ENCODE peak calls at places on chromosomes 1 and 21, in five cellular contexts. J is GM23338, A is neural crest cell, Y is uterus, K is GM20000. U is an unnamed sample.

GRCh38 chr1:119141020-119141424 is 569 bp upstream of the WARS2 start:
- DNase-seq in A (peak; percentile 26), K (no peak), J (peak; percentile 50), Y (peak; percentile 28), U (no peak)

GRCh38 chr1:154808909-154809262 is 61.2 kb downstream of the KCNN3 start:
- DNase-seq in J (no peak), Y (no peak), A (no peak), K (peak; percentile 55), U (peak; percentile 63)

GRCh38 chr1:100542264-100542663 is 4.3 kb downstream of the GPR88 start:
- DNase-seq in K (no peak), J (no peak), Y (no peak), A (no peak), U (no peak)

GRCh38 chr1:185733818-185734709 is at the start of gene HMCN1:
- DNase-seq in J (peak; percentile 89), A (peak; percentile 59), K (peak; percentile 8), Y (peak; percentile 68), U (no peak)

GRCh38 chr1:209839875-209840491 is 12.2 kb downstream of the UTP25 start:
- DNase-seq in J (no peak), Y (no peak), K (no peak), A (no peak), U (no peak)

GRCh38 chr1:153375511-153375910 is at the start of gene S100A12:
- DNase-seq in J (no peak), Y (no peak), A (no peak), K (no peak), U (no peak)

GRCh38 chr21:31795992-31796391 is 64.1 kb upstream of the SCAF4 start:
- DNase-seq in A (no peak), J (no peak), Y (no peak), K (no peak), U (no peak)

GRCh38 chr21:25670726-25671125 is 31.7 kb downstream of the JAM2 start:
- DNase-seq in K (no peak), Y (no peak), A (no peak), J (no peak), U (no peak)

GRCh38 chr1:51235611-51236547 is at the start of gene RNF11:
- DNase-seq in K (peak; percentile 97), Y (peak; percentile 93), A (peak; percentile 84), J (peak; percentile 94), U (peak; percentile 95)

GRCh38 chr1:207039380-207040180 is 7.0 kb upstream of the C1orf116 start:
- DNase-seq in J (no peak), A (no peak), Y (no peak), K (no peak), U (no peak)

GRCh38 chr1:183605904-183606303 is 15.6 kb upstream of the NCF2 start:
- DNase-seq in Y (no peak), J (no peak), K (no peak), A (no peak), U (no peak)

GRCh38 chr1:202568466-202569196 is 141.6 kb downstream of the SYT2 start:
- DNase-seq in A (no peak), K (peak; percentile 0), J (no peak), Y (no peak), U (no peak)

GRCh38 chr1:229897540-229897939 is 169.5 kb upstream of the GALNT2 start:
- DNase-seq in Y (no peak), J (no peak), K (no peak), A (no peak), U (no peak)

GRCh38 chr1:161096514-161096913 is 1.6 kb upstream of the KLHDC9 start:
- DNase-seq in Y (no peak), K (no peak), A (no peak), J (no peak), U (no peak)

GRCh38 chr21:33286600-33287456 is 20.7 kb downstream of the IL10RB start:
- DNase-seq in J (no peak), Y (peak; percentile 36), K (no peak), A (no peak), U (no peak)

GRCh38 chr1:14994841-14995437 is 158.6 kb upstream of the TMEM51 start:
- DNase-seq in A (no peak), K (no peak), Y (no peak), J (no peak), U (no peak)

GRCh38 chr1:47992720-47993119 is 4.5 kb downstream of the TRABD2B start:
- DNase-seq in Y (no peak), J (no peak), A (no peak), K (no peak), U (no peak)

GRCh38 chr1:210536263-210536961 is 207.7 kb downstream of the HHAT start:
- DNase-seq in J (peak; percentile 17), Y (no peak), A (no peak), K (no peak), U (no peak)

GRCh38 chr1:189374816-189375215 is 1102.8 kb downstream of the BRINP3 start:
- DNase-seq in A (no peak), K (no peak), Y (no peak), J (no peak), U (no peak)

GRCh38 chr1:101683561-101683960 is 313.2 kb downstream of the OLFM3 start:
- DNase-seq in Y (no peak), J (no peak), A (no peak), K (no peak), U (no peak)

GRCh38 chr1:7079637-7080036 is 294.4 kb downstream of the CAMTA1 start:
- DNase-seq in A (no peak), Y (no peak), J (no peak), K (no peak), U (no peak)

GRCh38 chr1:28671254-28671780 is 2.7 kb downstream of the GMEB1 start:
- DNase-seq in A (no peak), J (no peak), K (no peak), Y (no peak), U (no peak)

GRCh38 chr1:15951341-15952153 is 24.4 kb downstream of the ZBTB17 start:
- DNase-seq in J (peak; percentile 29), K (no peak), Y (no peak), A (no peak), U (peak; percentile 34)

GRCh38 chr21:46392921-46393320 is 65.8 kb upstream of the DIP2A start:
- DNase-seq in Y (peak; percentile 84), K (no peak), A (no peak), J (no peak), U (no peak)

GRCh38 chr1:204255966-204256365 is 42.2 kb upstream of the GOLT1A start:
- DNase-seq in Y (no peak), J (peak; percentile 54), K (no peak), A (no peak), U (no peak)

GRCh38 chr1:198072177-198072576 is 84.6 kb upstream of the NEK7 start:
- DNase-seq in Y (no peak), K (no peak), A (no peak), J (peak; percentile 30), U (no peak)

GRCh38 chr1:5235355-5235899 is 581.0 kb downstream of the AJAP1 start:
- DNase-seq in K (no peak), Y (no peak), A (no peak), J (no peak), U (no peak)

GRCh38 chr1:226662704-226663326 is 76.3 kb downstream of the ITPKB start:
- DNase-seq in A (no peak), J (no peak), Y (peak; percentile 77), K (peak; percentile 85), U (peak; percentile 88)

GRCh38 chr1:202685671-202686070 is 24.6 kb downstream of the SYT2 start:
- DNase-seq in K (no peak), J (no peak), A (no peak), Y (no peak), U (no peak)

GRCh38 chr1:22334860-22335550 is 116.6 kb upstream of the ZBTB40 start:
- DNase-seq in Y (no peak), J (no peak), A (no peak), K (no peak), U (no peak)

GRCh38 chr1:38860464-38860816 is 868 bp upstream of the RRAGC start:
- DNase-seq in K (no peak), Y (no peak), J (no peak), A (no peak), U (no peak)

GRCh38 chr1:160646711-160647328 is at the start of gene SLAMF1:
- DNase-seq in K (peak; percentile 49), Y (no peak), J (no peak), A (no peak), U (no peak)

GRCh38 chr1:57279909-57280666 is 143.8 kb downstream of the DAB1 start:
- DNase-seq in J (peak; percentile 20), Y (no peak), A (no peak), K (no peak), U (no peak)

GRCh38 chr1:172041689-172042088 is 200.4 kb downstream of the DNM3 start:
- DNase-seq in A (no peak), J (no peak), K (no peak), Y (no peak), U (no peak)

GRCh38 chr21:17779486-17779885 is 39.7 kb downstream of the C21orf91 start:
- DNase-seq in J (no peak), Y (no peak), K (no peak), A (no peak), U (no peak)

DNA sequence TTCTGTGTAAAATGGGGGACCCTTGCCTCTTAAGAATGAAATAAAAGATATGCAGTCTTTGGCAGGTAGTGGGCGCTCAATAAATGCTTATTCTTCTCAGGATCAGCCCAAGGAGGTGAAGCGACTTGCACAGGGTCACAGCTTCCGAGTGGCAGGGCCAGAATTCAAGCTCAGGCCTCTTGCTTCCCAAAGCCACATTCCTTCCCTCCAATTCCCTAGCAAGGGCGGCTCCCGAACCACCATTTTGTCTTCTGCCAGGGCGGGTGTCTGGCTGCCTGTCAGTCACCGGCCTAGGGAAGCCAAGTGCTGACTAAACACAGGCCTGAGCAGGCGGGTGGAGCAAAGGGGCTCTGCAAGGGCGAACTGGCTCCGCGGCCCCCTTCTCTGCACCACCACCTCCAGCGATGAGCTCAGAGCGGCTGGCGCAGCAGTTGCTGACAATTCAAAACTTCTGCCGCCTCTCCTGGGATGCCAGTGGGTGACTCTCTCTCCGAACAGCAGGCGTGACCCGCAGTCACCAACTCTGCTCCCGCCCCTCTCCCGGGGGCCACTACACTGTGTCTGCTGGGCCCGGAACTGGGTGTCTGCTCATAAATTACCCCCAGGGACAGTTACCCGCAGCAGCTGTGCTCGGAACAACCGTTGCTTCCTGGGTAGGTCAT is 10.8 kb downstream of the GPR3 start:
- DNase-seq in Y (peak; percentile 84), J (peak; percentile 83), A (no peak), K (peak; percentile 52), U (no peak)
- TF ChIP-seq CTCF in Y (peak; percentile 34), J (peak; percentile 52), A (peak; percentile 45), K (peak; percentile 21), U (peak; percentile 46)

GRCh38 chr1:53473463-53473862 is 14.3 kb downstream of the DMRTB1 start:
- DNase-seq in J (no peak), K (no peak), A (no peak), Y (no peak), U (no peak)
- TF ChIP-seq CTCF in J (peak; percentile 61), K (peak; percentile 11), A (peak; percentile 45), Y (no peak), U (no peak)

DNA sequence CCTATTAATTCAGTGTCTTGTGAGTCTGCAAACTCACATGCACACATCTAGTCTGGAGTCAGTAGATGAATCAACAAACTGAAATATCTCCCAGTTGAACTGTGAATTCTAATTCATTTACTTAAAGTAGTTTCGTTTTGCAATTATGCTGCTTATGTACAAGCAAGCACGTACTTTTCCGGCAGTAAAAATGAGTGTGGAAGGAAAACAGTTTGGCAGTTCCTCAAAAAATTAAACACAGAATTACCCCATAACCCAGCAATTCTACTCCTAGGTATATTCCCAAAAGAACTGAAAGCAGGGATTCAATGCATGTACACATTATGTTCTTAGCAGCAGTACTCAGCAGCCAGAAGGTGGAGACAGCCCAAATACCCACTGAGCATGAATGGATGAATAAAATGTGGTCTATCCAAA is 49.3 kb downstream of the GNB1 start:
- DNase-seq in J (no peak), K (no peak), Y (no peak), A (no peak), U (no peak)
- TF ChIP-seq CTCF in J (peak; percentile 2), K (no peak), Y (no peak), A (no peak), U (peak; percentile 9)

GRCh38 chr1:63537940-63538339 is 14.6 kb downstream of the EFCAB7 start:
- DNase-seq in K (no peak), Y (no peak), A (no peak), J (peak; percentile 11), U (no peak)
- TF ChIP-seq CTCF in K (no peak), Y (no peak), A (peak; percentile 68), J (no peak), U (peak; percentile 25)

U was measured in GM10248.